ENCODE peak calls at places on chromosomes 6 and 20, in five cellular contexts. P, I, X, R and N are unnamed samples. For H3K9me3 and H3K4me1, the result is how much of the 10 kb centered on the place peaks cover.

GRCh38 chr6:150185697-150186096 is 42.9 kb downstream of the PPP1R14C start:
- DNase-seq in R (no peak), I (no peak), X (no peak), P (no peak), N (no peak)

GRCh38 chr20:20366896-20367680 is 816 bp upstream of the INSM1 start:
- DNase-seq in R (no peak), I (no peak), X (no peak), P (no peak), N (no peak)

GRCh38 chr6:33858053-33858475 is 54.3 kb upstream of the MLN start:
- DNase-seq in X (no peak), I (no peak), R (no peak), P (no peak), N (no peak)

GRCh38 chr20:53827996-53828672 is 234.5 kb upstream of the ZNF217 start:
- DNase-seq in P (no peak), I (peak), X (no peak), R (no peak), N (no peak)

GRCh38 chr20:4637081-4637797 is 84.5 kb upstream of the PRND start:
- DNase-seq in P (no peak), I (peak), X (no peak), R (no peak), N (no peak)

GRCh38 chr20:51636123-51636522 is 93.6 kb upstream of the NFATC2 start:
- DNase-seq in X (no peak), P (no peak), R (no peak), I (no peak), N (no peak)

GRCh38 chr6:163806761-163807499 is 392.4 kb downstream of the QKI start:
- DNase-seq in R (no peak), P (no peak), I (no peak), X (peak), N (no peak)

GRCh38 chr6:161890133-161890833 is 616.4 kb upstream of the AGPAT4 start:
- DNase-seq in I (peak), R (no peak), P (no peak), X (no peak), N (no peak)

GRCh38 chr20:60403105-60403741 is 445.0 kb downstream of the CDH26 start:
- DNase-seq in I (no peak), P (no peak), R (no peak), X (no peak), N (no peak)

GRCh38 chr20:25573288-25574251 is 11.8 kb downstream of the NINL start:
- DNase-seq in P (no peak), X (no peak), R (no peak), I (no peak), N (no peak)

GRCh38 chr20:23048283-23049200 is 930 bp downstream of the THBD start:
- DNase-seq in X (peak), R (no peak), I (peak), P (no peak), N (peak)

GRCh38 chr6:75296811-75297779 is 12.5 kb upstream of the TMEM30A start:
- DNase-seq in R (no peak), P (no peak), X (no peak), I (peak), N (no peak)

GRCh38 chr6:16406966-16407365 is 168.6 kb downstream of the GMPR start:
- DNase-seq in I (no peak), X (no peak), P (no peak), R (no peak), N (no peak)

GRCh38 chr6:170522565-170523183 is 30.4 kb downstream of the PSMB1 start:
- DNase-seq in P (peak), X (no peak), R (no peak), I (peak), N (peak)

GRCh38 chr6:134035823-134036296 is 16.6 kb downstream of the SLC2A12 start:
- DNase-seq in R (peak), P (no peak), X (no peak), I (peak), N (no peak)

GRCh38 chr6:43764767-43765166 is 5.2 kb upstream of the VEGFA start:
- DNase-seq in P (no peak), X (no peak), R (no peak), I (no peak), N (no peak)

GRCh38 chr20:59723607-59724456 is 119.5 kb downstream of the PHACTR3 start:
- DNase-seq in P (no peak), X (no peak), R (no peak), I (no peak), N (no peak)

GRCh38 chr6:159788757-159789376 is 535 bp downstream of the TCP1 start:
- DNase-seq in X (peak), I (peak), R (no peak), P (peak), N (peak)

GRCh38 chr20:34052414-34052813 is 58.7 kb downstream of the RALY start:
- DNase-seq in I (no peak), R (no peak), X (no peak), P (no peak), N (no peak)

GRCh38 chr6:30915591-30915946 is 1.5 kb downstream of the VARS2 start:
- DNase-seq in X (peak), I (peak), R (no peak), P (peak), N (peak)

GRCh38 chr20:56358600-56359211 is at the start of gene FAM210B:
- DNase-seq in P (peak), R (no peak), I (peak), X (peak), N (peak)

GRCh38 chr6:137673603-137674002 is 179.4 kb upstream of the OLIG3 start:
- DNase-seq in R (no peak), X (no peak), I (no peak), P (no peak), N (no peak)

GRCh38 chr6:139983555-139984276 is 609.3 kb upstream of the CITED2 start:
- DNase-seq in I (peak), P (no peak), R (no peak), X (no peak), N (no peak)

GRCh38 chr6:157110620-157111019 is 212.7 kb downstream of the TMEM242 start:
- DNase-seq in X (no peak), R (no peak), I (peak), P (no peak), N (no peak)

GRCh38 chr6:169933251-169933821 is 181.9 kb downstream of the ERMARD start:
- DNase-seq in R (no peak), X (no peak), P (no peak), I (no peak), N (no peak)

GRCh38 chr20:57953638-57954037 is 243.8 kb upstream of the PMEPA1 start:
- DNase-seq in I (no peak), P (no peak), R (no peak), X (no peak), N (no peak)

GRCh38 chr6:41871677-41872076 is 23.5 kb downstream of the USP49 start:
- DNase-seq in X (no peak), I (no peak), R (no peak), P (no peak), N (no peak)

GRCh38 chr6:154154389-154154967 is 115.4 kb downstream of the OPRM1 start:
- DNase-seq in I (peak), X (peak), P (peak), R (no peak), N (no peak)

GRCh38 chr6:21085206-21085605 is 508.3 kb upstream of the SOX4 start:
- DNase-seq in X (no peak), R (no peak), P (no peak), I (no peak), N (no peak)

GRCh38 chr6:17980329-17980728 is 7.1 kb downstream of the KIF13A start:
- DNase-seq in P (no peak), I (no peak), X (no peak), R (no peak), N (no peak)
- H3K4me3 ChIP-seq in P (no peak), I (no peak), X (no peak), R (no peak), N (no peak)

DNA sequence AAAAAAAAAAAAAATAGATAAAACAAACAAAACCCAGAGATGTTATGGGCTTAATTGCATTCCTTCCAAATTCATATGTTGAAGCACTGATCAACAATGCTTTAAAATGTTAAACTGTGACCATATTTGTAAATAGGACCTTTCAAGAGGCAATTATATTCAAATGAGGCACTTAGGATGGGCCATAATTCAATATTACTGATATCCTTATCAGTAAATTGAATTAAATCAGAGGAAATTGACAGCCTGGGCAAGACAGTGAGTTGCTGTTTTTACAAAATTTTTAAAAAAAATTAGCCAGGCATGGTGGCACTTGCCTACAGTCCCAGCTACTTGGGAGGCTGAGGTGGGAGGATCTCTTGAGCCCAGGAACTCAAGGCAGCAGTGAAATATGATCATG is 364.1 kb downstream of the GJA1 start:
- DNase-seq in R (no peak), I (no peak), P (no peak), X (no peak), N (no peak)
- H3K9me3 ChIP-seq in R (under half), I (under half), P (under half), X (under half), N (under half)

GRCh38 chr6:90444125-90444745 is 142.6 kb downstream of the MAP3K7 start:
- DNase-seq in X (no peak), R (no peak), I (no peak), P (no peak), N (no peak)
- H3K4me1 ChIP-seq in X (under half), R (under half), I (under half), P (under half), N (under half)

DNA sequence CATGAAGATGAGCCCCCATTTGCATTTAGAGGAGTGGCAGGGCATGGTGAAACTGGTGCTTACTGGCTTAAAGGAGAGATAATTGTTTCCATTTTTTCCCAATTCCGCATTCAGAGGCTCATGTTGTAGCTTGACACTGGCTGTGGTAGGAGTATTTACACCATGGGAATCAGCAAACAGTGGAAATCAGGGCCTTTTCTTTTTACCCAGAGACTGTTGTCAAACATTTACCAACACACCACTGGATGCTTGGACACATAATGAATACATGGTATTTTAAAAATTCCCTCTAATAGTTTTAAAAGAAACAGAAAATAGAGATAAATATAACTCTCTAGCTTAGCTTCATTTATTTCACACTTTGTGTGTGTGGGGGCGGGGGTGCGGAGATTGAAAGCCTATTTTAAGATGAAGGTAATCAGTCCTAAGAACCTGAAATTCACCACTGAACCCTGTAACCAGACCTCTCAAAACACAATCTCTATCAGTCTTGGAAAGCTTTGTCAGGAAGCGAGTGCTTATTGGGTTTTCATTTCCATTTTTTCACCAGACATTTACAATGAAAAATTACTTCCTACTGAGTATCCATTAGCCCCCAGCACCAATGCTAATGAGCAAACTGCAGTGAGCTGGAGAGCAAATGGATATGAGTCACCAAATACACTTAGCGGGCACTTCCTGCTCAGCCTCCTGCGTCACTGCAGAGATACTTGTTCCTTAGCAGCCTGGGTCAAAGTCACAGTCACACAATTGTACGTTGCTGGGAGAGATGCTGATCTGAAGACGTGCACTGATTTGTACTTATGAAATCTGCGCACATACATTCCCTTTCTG is 532.0 kb downstream of the BCKDHB start:
- DNase-seq in P (peak), R (peak), I (peak), X (no peak), N (no peak)
- H3K4me3 ChIP-seq in P (peak), R (no peak), I (no peak), X (no peak), N (no peak)